ENCODE peak calls at places on chromosomes 1 and 21, in four cellular contexts. T is HFFc6, U is ovary, O is mesothelial cell of epicardium. M is an unnamed sample.

GRCh38 chr1:181319903-181320302 is 163.4 kb upstream of the CACNA1E start:
- DNase-seq in T (no peak), O (no peak), U (no peak), M (no peak)

GRCh38 chr21:14241322-14241721 is 25.4 kb downstream of the RBM11 start:
- DNase-seq in O (no peak), T (no peak), U (no peak), M (no peak)

GRCh38 chr1:31744165-31744888 is 19.8 kb downstream of the ADGRB2 start:
- DNase-seq in T (no peak), U (no peak), O (no peak), M (no peak)

GRCh38 chr1:161020573-161021167 is at the start of gene F11R:
- DNase-seq in T (no peak), O (peak; percentile 32), U (peak; percentile 63), M (peak; percentile 63)

GRCh38 chr1:159829822-159830455 is 3.3 kb downstream of the SLAMF8 start:
- DNase-seq in U (no peak), T (peak; percentile 58), O (no peak), M (no peak)

GRCh38 chr1:234772345-234773147 is 162.6 kb upstream of the IRF2BP2 start:
- DNase-seq in T (peak; percentile 99), U (no peak), O (no peak), M (no peak)

GRCh38 chr1:34928066-34928864 is 1.2 kb downstream of the DLGAP3 start:
- DNase-seq in T (no peak), U (no peak), O (no peak), M (no peak)

GRCh38 chr1:207313131-207313530 is 8.3 kb upstream of the CD55 start:
- DNase-seq in U (no peak), O (no peak), T (no peak), M (no peak)

GRCh38 chr1:169572184-169572583 is 14.1 kb downstream of the F5 start:
- DNase-seq in T (peak; percentile 35), U (no peak), O (no peak), M (no peak)

GRCh38 chr1:31004231-31004621 is 61.3 kb downstream of the PUM1 start:
- DNase-seq in O (no peak), T (no peak), U (no peak), M (no peak)

GRCh38 chr21:26842300-26842699 is 2.9 kb downstream of the ADAMTS1 start:
- DNase-seq in O (no peak), U (no peak), T (peak; percentile 65), M (no peak)

GRCh38 chr1:1315435-1315901 is 7.1 kb downstream of the PUSL1 start:
- DNase-seq in T (no peak), O (no peak), U (no peak), M (no peak)

GRCh38 chr1:35939484-35939883 is 8.6 kb downstream of the AGO3 start:
- DNase-seq in T (no peak), O (no peak), U (no peak), M (no peak)

GRCh38 chr1:51093566-51093965 is 8.5 kb upstream of the C1orf185 start:
- DNase-seq in T (no peak), U (no peak), O (no peak), M (no peak)

GRCh38 chr21:41601573-41602371 is 93.8 kb upstream of the TMPRSS2 start:
- DNase-seq in T (peak; percentile 16), O (no peak), U (no peak), M (no peak)

GRCh38 chr1:246820666-246821065 is 96.5 kb downstream of the SCCPDH start:
- DNase-seq in U (no peak), T (no peak), O (no peak), M (no peak)

GRCh38 chr1:209825591-209826433 is 2.0 kb upstream of the UTP25 start:
- DNase-seq in T (no peak), U (no peak), O (no peak), M (no peak)

GRCh38 chr1:171877711-171878110 is 36.4 kb downstream of the DNM3 start:
- DNase-seq in T (no peak), O (no peak), U (no peak), M (no peak)

GRCh38 chr1:233982827-233983518 is 78.5 kb downstream of the SLC35F3 start:
- DNase-seq in U (no peak), T (no peak), O (no peak), M (no peak)

DNA sequence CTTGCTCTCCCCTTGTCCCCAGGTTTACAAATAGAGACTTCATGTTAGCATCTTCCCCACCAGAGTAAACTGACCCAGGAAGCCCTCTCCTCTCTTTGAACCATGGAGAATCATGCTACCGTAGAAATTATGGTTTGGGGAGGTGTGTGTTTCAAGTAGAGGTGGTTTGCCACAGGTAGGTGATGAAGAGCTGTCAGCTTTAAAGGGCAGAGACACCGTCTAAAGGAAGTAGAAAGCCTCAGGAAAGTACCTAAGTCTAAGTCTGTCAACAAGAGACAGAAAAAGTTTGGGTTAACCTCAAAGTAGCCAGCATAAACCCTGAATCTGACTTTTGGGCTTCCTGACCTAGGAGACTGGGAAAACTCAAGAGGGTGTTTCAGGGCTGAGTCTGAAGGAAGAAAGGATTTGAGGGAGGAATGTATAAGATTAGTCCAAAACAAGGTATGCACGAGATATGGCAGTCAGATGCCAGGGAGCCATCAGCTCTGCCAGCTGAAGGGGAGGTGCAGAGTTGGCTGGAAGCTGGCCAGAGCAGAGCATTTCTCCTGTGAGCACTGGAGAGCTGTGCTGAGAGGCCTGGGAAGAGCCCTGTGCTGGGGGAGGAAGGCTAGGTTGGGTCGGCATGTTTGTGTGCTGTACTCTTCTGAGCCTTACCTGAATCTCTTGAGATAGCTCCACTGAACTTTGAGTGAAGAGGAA is 14.3 kb downstream of the ADAMTSL4 start:
- DNase-seq in T (no peak), O (no peak), U (peak; percentile 56), M (no peak)
- TF ChIP-seq CTCF in T (no peak), O (no peak), U (no peak), M (no peak)

DNA sequence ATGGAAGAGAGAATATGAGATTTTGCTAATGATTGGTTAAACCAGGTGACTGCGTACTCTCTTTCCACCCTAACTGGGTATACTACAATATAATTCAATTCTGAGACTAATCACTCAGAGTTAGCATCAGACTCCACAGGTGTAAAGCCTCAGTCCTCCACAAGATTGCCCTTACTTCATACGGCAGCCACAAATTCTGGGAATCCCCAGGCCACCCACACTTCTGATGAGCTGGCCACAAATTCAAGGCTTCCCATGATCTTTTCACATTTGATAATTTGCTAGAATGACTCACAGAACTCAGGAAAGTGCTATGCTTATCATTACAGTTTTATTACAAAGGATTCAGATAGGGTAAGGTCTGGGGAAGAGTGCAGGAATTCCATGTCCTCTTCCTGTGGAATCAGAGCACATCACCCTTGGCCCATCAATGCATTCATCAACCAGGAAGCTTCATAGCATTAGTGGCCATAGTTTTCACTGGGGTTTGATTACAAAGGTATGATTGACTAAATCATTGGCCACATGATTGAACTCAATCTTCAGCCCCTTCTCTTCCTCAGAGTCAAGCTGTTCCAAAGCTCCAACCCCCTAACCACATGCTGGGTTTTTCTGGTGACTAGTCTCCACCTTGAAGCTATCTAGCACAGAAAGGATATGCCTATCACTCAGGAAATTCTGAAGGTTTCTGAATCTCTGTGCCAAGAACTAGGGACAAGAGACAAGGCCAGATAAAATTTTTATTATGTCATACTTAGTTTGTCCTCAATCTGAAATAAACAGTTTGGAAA is 131.7 kb downstream of the HHIPL2 start:
- DNase-seq in O (no peak), T (no peak), U (no peak), M (no peak)
- TF ChIP-seq CTCF in O (no peak), T (no peak), U (no peak), M (no peak)

DNA sequence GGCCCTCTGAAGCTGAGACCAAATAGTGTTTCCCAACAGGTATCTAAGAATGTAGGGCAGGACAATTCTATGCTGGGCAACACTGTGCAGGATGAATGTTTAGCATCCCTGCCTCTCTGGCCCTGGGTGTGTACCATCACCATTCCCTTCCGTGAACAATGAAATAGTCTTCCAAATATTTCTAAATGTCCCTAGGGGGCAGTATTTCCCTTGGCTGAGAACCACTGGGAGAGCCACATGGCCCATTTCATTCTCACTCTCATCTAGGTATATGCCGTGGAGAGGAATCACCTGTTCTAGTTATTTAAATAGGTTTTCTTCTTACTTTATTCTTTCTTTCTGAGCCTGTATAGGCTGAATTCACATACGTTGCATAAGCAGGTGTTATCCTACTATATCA is 395.0 kb downstream of the PRDM2 start:
- DNase-seq in U (no peak), O (no peak), T (no peak), M (no peak)
- TF ChIP-seq CTCF in U (no peak), O (peak; percentile 30), T (peak; percentile 21), M (peak; percentile 45)

DNA sequence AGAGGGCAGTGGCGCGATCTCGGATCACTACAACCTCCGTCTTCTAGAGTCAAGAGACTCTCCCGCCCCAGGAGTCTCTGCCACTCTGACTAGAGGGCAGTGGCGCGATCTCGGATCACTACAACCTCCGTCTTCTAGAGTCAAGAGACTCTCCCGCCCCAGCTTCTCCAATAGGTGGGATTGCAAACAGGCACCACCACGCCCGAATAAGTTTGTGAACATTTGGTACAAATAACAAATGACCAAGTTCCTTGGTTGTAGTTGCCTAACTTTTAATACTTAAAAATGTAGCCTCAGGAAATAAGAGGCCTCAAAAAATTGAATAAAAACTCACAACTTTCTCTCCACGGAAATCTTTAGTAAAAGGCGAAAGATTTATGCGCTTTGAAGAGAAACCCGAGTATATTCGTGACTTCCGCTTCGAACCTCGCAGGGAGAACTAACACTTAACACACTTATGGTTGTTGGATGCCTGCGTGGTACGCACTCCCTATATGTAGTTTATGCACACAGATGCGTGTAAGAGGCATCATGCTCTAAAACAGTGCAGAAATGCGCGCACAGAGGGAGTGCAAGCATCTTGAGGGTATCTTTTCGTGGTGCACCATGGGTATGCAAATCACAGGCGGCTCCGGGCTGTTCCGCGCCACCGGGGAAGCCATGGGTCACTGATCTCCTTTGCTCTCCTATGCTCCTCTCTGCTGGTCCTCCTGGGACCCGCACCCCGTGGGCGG is 11.4 kb downstream of the BTBD19 start:
- DNase-seq in T (peak; percentile 99), U (peak; percentile 80), O (no peak), M (peak; percentile 80)
- TF ChIP-seq CTCF in T (no peak), U (no peak), O (no peak), M (no peak)

GRCh38 chr1:149942207-149942606 is 5.5 kb upstream of the MTMR11 start:
- DNase-seq in U (no peak), O (no peak), T (no peak), M (peak; percentile 55)
- TF ChIP-seq CTCF in U (no peak), O (no peak), T (peak; percentile 9), M (peak; percentile 23)

M was measured in nephron progenitor cell.